ENCODE peak calls at places on chromosomes 5 and 9, in four cellular contexts. E is HepG2, G is K562, R is GM12878. M is an unnamed sample.

GRCh38 chr5:1409386-1410110 is 35.7 kb downstream of the SLC6A3 start:
- DNase-seq in R (no peak), G (peak), E (no peak), M (peak)

GRCh38 chr9:82970359-82970758 is 92.6 kb downstream of the RASEF start:
- DNase-seq in R (no peak), E (no peak), G (no peak), M (no peak)

GRCh38 chr9:125961037-125961436 is 213.9 kb downstream of the PBX3 start:
- DNase-seq in E (no peak), G (no peak), R (no peak), M (no peak)

GRCh38 chr5:150508021-150508640 is at the start of gene NDST1:
- DNase-seq in E (no peak), G (no peak), R (no peak), M (no peak)

GRCh38 chr5:142655339-142656267 is 30.3 kb downstream of the FGF1 start:
- DNase-seq in R (no peak), G (peak), E (peak), M (peak)

GRCh38 chr5:171968512-171968911 is 37.9 kb downstream of the FBXW11 start:
- DNase-seq in E (no peak), R (no peak), G (no peak), M (no peak)

GRCh38 chr5:28281381-28281780 is 1243.0 kb upstream of the CDH9 start:
- DNase-seq in R (no peak), G (no peak), E (no peak), M (no peak)

GRCh38 chr5:61280766-61281427 is 51.2 kb upstream of the ZSWIM6 start:
- DNase-seq in E (no peak), R (no peak), G (no peak), M (no peak)

GRCh38 chr5:52579391-52579790 is 208.3 kb upstream of the ITGA1 start:
- DNase-seq in E (no peak), R (no peak), G (no peak), M (no peak)

GRCh38 chr9:14846871-14847311 is 63.3 kb downstream of the FREM1 start:
- DNase-seq in G (peak), E (peak), R (no peak), M (peak)

GRCh38 chr9:121652037-121652837 is 803 bp downstream of the DAB2IP start:
- DNase-seq in R (no peak), G (no peak), E (no peak), M (peak)

DNA sequence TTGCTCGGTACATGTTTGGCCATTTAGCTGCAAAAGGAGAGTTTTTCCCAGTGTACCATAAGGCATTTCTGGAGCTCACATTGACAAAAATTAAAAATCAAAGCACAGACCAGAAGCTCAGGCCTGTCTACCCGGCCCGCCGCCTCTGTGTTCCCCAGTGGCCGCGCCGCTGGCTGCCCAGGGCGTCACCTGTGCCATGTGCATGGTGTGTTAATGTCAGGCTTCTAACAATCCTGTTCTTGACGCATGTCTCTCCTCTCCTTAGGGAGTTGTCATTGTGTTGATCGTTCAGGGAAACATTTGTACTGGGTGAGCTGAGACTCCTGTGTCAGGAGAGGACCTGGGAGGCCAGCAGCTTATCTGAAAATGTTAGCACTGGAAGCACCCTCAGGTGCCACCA is 9.6 kb upstream of the NTNG2 start:
- DNase-seq in E (no peak), G (no peak), R (no peak), M (no peak)
- TF ChIP-seq CREM in E (no peak), G (no peak), R (no peak), M (no peak)

DNA sequence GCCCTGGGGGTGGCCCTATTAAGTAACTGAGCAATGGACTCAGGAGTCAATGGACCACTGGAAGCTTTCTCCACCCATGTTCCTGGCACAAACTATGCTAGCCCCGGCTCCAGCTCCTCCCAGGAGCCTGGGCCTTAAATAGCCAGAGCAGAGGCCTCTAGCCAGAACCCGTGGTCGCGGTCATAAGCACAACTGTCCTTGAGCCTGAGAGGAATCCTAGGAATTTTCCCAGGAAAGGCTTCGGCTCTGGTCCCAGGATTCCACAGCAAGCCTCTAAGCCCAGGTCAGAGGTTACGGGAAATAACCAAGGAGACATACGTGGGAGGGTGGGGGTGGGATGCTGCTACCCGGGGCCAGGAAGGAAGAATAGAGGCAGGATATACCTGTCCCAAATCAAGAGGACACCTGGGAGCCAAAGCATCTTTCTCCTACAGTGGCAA is 5.5 kb downstream of the SEPTIN8 start:
- DNase-seq in R (no peak), E (peak), G (no peak), M (peak)
- TF ChIP-seq CREM in R (no peak), E (no peak), G (no peak), M (no peak)

GRCh38 chr5:91941590-91941989 is 558.5 kb upstream of the ARRDC3 start:
- DNase-seq in R (no peak), G (no peak), E (no peak), M (no peak)
- TF ChIP-seq CREM in R (no peak), G (no peak), E (no peak), M (no peak)

GRCh38 chr5:98031926-98032325 is 741.5 kb upstream of the RGMB start:
- DNase-seq in G (no peak), R (no peak), E (no peak), M (no peak)
- TF ChIP-seq CREM in G (no peak), R (no peak), E (no peak), M (no peak)

GRCh38 chr9:109791003-109791677 is 11.1 kb downstream of the PALM2AKAP2 start:
- DNase-seq in G (no peak), R (no peak), E (no peak), M (no peak)

GRCh38 chr9:109791747-109792146 is 11.7 kb downstream of the PALM2AKAP2 start:
- DNase-seq in R (no peak), E (no peak), G (no peak), M (no peak)

GRCh38 chr9:109793921-109794320 is 13.9 kb downstream of the PALM2AKAP2 start:
- DNase-seq in G (no peak), R (no peak), E (no peak), M (no peak)

GRCh38 chr9:109794361-109795012 is 14.5 kb downstream of the PALM2AKAP2 start:
- DNase-seq in E (no peak), R (no peak), G (no peak), M (no peak)

GRCh38 chr9:109793196-109793595 is 13.2 kb downstream of the PALM2AKAP2 start:
- DNase-seq in E (no peak), R (no peak), G (no peak), M (no peak)
- TF ChIP-seq CREM in E (no peak), R (no peak), G (no peak), M (no peak)

DNA sequence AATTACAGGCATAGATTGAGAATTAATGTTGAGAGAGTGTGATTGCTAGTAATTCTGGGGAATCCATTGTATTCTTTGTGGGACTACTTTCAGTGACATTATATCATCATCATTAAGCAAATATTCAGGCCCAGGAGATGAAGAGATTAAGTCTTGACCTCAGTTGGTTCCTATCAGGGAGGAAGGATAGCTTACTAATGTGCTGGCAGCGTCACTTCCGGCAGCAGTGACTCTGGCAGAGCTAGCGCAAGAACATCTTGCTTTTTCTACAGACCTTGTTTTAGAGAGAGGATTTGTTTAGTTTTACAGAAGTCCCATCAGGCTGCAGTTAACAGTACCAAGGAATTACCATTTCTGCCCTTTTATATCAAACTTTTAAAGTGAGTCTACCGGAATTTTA is 20.3 kb downstream of the OSTF1 start:
- DNase-seq in G (no peak), R (no peak), E (no peak), M (no peak)
- TF ChIP-seq CREM in G (peak), R (no peak), E (no peak), M (no peak)

DNA sequence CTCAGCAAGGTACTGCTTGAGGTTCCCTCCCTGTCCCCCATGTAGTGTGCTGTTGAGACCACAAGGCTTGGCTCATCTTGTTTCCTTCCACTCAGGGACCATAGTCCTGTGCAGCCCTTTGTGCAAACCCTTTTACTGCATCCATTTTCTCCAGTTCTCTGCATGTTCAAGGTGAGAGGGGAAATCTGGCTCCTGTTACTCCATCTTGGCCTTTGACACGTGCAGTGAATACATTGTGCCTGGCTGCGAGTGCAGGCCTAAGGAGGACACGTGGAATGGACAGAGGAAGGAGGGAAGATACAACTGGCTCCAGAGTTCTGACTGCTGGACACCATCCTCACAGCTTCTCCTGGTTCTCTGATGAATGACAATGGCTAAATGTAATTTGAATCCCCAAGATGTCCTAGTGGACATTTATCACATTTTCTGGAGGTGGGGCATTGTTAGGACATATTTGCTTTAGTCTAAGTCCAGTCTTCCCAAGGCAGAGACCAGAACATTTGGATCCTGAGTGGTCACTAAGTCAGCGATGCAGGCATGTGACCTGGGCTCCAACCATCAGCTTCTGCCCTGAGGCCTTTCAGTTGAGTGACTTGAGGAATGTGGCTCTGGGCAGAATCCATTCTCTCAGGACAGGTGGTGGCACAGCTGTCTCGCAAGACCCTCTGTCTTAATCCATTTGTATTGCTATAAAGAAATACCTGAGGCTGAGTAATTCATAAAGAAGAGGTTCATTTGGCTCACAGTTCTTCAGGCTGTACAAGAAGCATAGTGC is 189.0 kb upstream of the DAP start:
- DNase-seq in G (no peak), R (no peak), E (no peak), M (no peak)
- TF ChIP-seq CREM in G (no peak), R (no peak), E (no peak), M (no peak)

GRCh38 chr9:81530846-81531245 is 158.5 kb downstream of the TLE1 start:
- DNase-seq in E (no peak), G (no peak), R (no peak), M (no peak)

GRCh38 chr9:81530407-81530810 is 158.9 kb downstream of the TLE1 start:
- DNase-seq in E (no peak), R (no peak), G (no peak), M (no peak)

GRCh38 chr9:81522721-81523551 is 166.4 kb downstream of the TLE1 start:
- DNase-seq in G (no peak), E (peak), R (no peak), M (peak)

GRCh38 chr9:81529556-81530193 is 159.7 kb downstream of the TLE1 start:
- DNase-seq in G (no peak), E (peak), R (no peak), M (no peak)

GRCh38 chr9:81526587-81526986 is 162.8 kb downstream of the TLE1 start:
- DNase-seq in E (no peak), R (no peak), G (no peak), M (no peak)
- TF ChIP-seq CREM in E (no peak), R (no peak), G (no peak), M (no peak)

GRCh38 chr5:139974661-139975060 is 68.4 kb downstream of the NRG2 start:
- DNase-seq in G (no peak), E (no peak), R (no peak), M (no peak)

GRCh38 chr5:139971202-139971725 is 71.8 kb downstream of the NRG2 start:
- DNase-seq in E (no peak), R (no peak), G (no peak), M (no peak)

GRCh38 chr5:139975942-139976341 is 67.2 kb downstream of the NRG2 start:
- DNase-seq in R (no peak), E (no peak), G (no peak), M (no peak)

GRCh38 chr5:139976703-139977102 is 66.4 kb downstream of the NRG2 start:
- DNase-seq in G (no peak), R (no peak), E (no peak), M (no peak)

GRCh38 chr5:139975306-139975705 is 67.8 kb downstream of the NRG2 start:
- DNase-seq in G (no peak), R (no peak), E (no peak), M (no peak)
- TF ChIP-seq CREM in G (no peak), R (no peak), E (no peak), M (no peak)

GRCh38 chr9:85524531-85524930 is 217.2 kb downstream of the AGTPBP1 start:
- DNase-seq in R (no peak), G (no peak), E (no peak), M (no peak)

GRCh38 chr9:85527331-85528015 is 214.3 kb downstream of the AGTPBP1 start:
- DNase-seq in E (no peak), R (no peak), G (no peak), M (no peak)

GRCh38 chr9:85523202-85523601 is 218.6 kb downstream of the AGTPBP1 start:
- DNase-seq in G (no peak), R (no peak), E (no peak), M (no peak)

GRCh38 chr9:85521331-85522197 is 220.2 kb downstream of the AGTPBP1 start:
- DNase-seq in R (no peak), G (no peak), E (no peak), M (no peak)

DNA sequence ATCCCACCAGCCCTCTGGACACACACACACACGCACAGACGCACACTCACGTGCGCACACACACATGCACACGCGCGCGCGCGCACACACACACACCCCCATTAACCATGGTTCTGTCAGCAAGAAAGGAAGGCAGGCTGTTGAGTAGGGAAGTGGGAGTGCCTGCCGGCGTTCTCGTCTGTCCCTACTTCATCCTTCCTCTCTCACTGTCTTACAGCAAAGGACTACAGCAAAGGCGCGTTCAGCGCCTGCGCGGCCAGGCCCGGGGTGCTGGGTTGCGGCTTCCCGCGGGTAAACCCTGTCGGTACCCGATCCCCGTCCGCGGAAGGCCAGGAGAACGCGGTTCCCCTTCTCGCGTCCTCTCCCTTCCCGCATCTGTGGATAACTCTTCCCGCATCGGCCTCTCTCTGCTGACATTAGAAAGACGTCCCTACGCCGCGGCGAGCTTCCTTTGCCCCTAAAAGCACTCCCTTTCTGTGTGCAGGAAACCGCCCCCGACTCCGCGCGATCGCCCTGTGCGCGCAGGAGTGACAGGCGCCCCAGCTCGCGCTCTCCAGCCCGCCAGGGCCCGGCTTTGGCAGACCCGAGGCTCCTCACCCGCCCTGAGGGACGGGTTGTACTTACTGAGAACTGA is 219.2 kb downstream of the AGTPBP1 start:
- DNase-seq in R (no peak), G (no peak), E (no peak), M (peak)
- TF ChIP-seq CREM in R (no peak), G (no peak), E (no peak), M (no peak)